ENCODE peak calls at places on chromosome 10, in four cellular contexts. A is HepG2, S is SK-N-SH, E is GM12878. M is an unnamed sample.

GRCh38 chr10:114208351-114208750 is 29.2 kb downstream of the TDRD1 start:
- DNase-seq in S (no peak), E (no peak), A (no peak), M (no peak)

GRCh38 chr10:9209105-9209798 is 1154.8 kb downstream of the GATA3 start:
- DNase-seq in A (peak; percentile 38), S (peak; percentile 63), E (peak; percentile 16), M (peak; percentile 38)

GRCh38 chr10:49204119-49204518 is 15.9 kb upstream of the TMEM273 start:
- DNase-seq in E (no peak), S (no peak), A (no peak), M (no peak)

GRCh38 chr10:75508239-75508813 is 76.9 kb downstream of the LRMDA start:
- DNase-seq in S (peak; percentile 67), E (no peak), A (no peak), M (no peak)

GRCh38 chr10:69636273-69636575 is 6.2 kb downstream of the FAM241B start:
- DNase-seq in E (no peak), A (no peak), S (no peak), M (no peak)

GRCh38 chr10:97916586-97916985 is 66.9 kb downstream of the GOLGA7B start:
- DNase-seq in S (no peak), A (no peak), E (no peak), M (no peak)

GRCh38 chr10:16242859-16243613 is 193.8 kb upstream of the PTER start:
- DNase-seq in E (no peak), A (no peak), S (no peak), M (no peak)

GRCh38 chr10:93124580-93125318 is 51.1 kb downstream of the CYP26A1 start:
- DNase-seq in E (peak; percentile 51), S (no peak), A (no peak), M (no peak)

GRCh38 chr10:19480296-19480695 is 335.9 kb upstream of the PLXDC2 start:
- DNase-seq in S (no peak), E (no peak), A (no peak), M (no peak)

GRCh38 chr10:89275383-89275782 is 23.8 kb upstream of the LIPA start:
- DNase-seq in A (no peak), S (no peak), E (no peak), M (no peak)

GRCh38 chr10:106913294-106913693 is 251.2 kb downstream of the SORCS1 start:
- DNase-seq in A (no peak), S (no peak), E (no peak), M (no peak)

GRCh38 chr10:69348824-69349541 is 67.7 kb downstream of the TACR2 start:
- DNase-seq in S (peak; percentile 64), E (no peak), A (no peak), M (peak; percentile 78)

GRCh38 chr10:110646417-110647135 is 2.4 kb downstream of the RBM20 start:
- DNase-seq in E (no peak), S (peak; percentile 19), A (no peak), M (no peak)

GRCh38 chr10:29980084-29980483 is 79.3 kb downstream of the JCAD start:
- DNase-seq in A (no peak), S (no peak), E (no peak), M (no peak)

GRCh38 chr10:115049318-115049717 is 43.8 kb upstream of the ATRNL1 start:
- DNase-seq in A (no peak), S (no peak), E (no peak), M (no peak)

GRCh38 chr10:12196531-12197211 is 683 bp downstream of the CDC123 start:
- DNase-seq in S (no peak), E (no peak), A (no peak), M (no peak)

GRCh38 chr10:35890061-35890969 is 248.2 kb upstream of the FZD8 start:
- DNase-seq in E (no peak), S (no peak), A (no peak), M (no peak)

GRCh38 chr10:95478935-95479334 is 82.2 kb downstream of the SORBS1 start:
- DNase-seq in S (no peak), A (no peak), E (no peak), M (no peak)

GRCh38 chr10:3372284-3372683 is 199.7 kb upstream of the PITRM1 start:
- DNase-seq in A (no peak), E (no peak), S (no peak), M (no peak)

GRCh38 chr10:17214991-17215781 is 12.9 kb upstream of the VIM start:
- DNase-seq in A (no peak), S (no peak), E (no peak), M (no peak)

GRCh38 chr10:7895699-7896090 is 77.4 kb downstream of the TAF3 start:
- DNase-seq in A (no peak), S (no peak), E (no peak), M (no peak)

GRCh38 chr10:60892571-60892970 is 51.4 kb downstream of the RHOBTB1 start:
- DNase-seq in A (no peak), E (no peak), S (no peak), M (no peak)

GRCh38 chr10:45235823-45236222 is 79.6 kb downstream of the OR13A1 start:
- DNase-seq in S (no peak), E (no peak), A (no peak), M (no peak)

GRCh38 chr10:80462986-80463741 is 9.1 kb downstream of the TSPAN14 start:
- DNase-seq in E (no peak), A (no peak), S (peak; percentile 59), M (no peak)

GRCh38 chr10:693506-693905 is 4.0 kb upstream of the DIP2C start:
- DNase-seq in S (no peak), E (no peak), A (no peak), M (no peak)

GRCh38 chr10:72719941-72720592 is 28.1 kb downstream of the MCU start:
- DNase-seq in A (no peak), E (no peak), S (no peak), M (no peak)

GRCh38 chr10:12633776-12634390 is 284.5 kb downstream of the CAMK1D start:
- DNase-seq in E (no peak), S (no peak), A (no peak), M (no peak)

GRCh38 chr10:8158439-8159071 is 104.1 kb downstream of the GATA3 start:
- DNase-seq in E (no peak), S (no peak), A (no peak), M (peak; percentile 11)

GRCh38 chr10:35413985-35414861 is 77.9 kb downstream of the CCNY start:
- DNase-seq in A (peak; percentile 46), S (no peak), E (no peak), M (no peak)

GRCh38 chr10:127906548-127907377 is at the start of gene PTPRE:
- DNase-seq in E (no peak), S (peak; percentile 96), A (no peak), M (peak; percentile 77)

GRCh38 chr10:103192089-103192450 is 1.0 kb downstream of the NT5C2 start:
- DNase-seq in S (peak; percentile 36), E (no peak), A (no peak), M (no peak)

GRCh38 chr10:1476106-1476803 is 261.1 kb downstream of the ADARB2 start:
- DNase-seq in S (no peak), A (no peak), E (no peak), M (no peak)

GRCh38 chr10:68284007-68284406 is 47.9 kb upstream of the HNRNPH3 start:
- DNase-seq in E (no peak), S (no peak), A (no peak), M (no peak)

GRCh38 chr10:31851216-31851615 is 77.4 kb downstream of the ARHGAP12 start:
- DNase-seq in E (no peak), A (no peak), S (no peak), M (no peak)

GRCh38 chr10:37856881-37857286 is 526 bp downstream of the ZNF248 start:
- DNase-seq in A (no peak), E (no peak), S (peak; percentile 41), M (no peak)

GRCh38 chr10:1025684-1026083 is at the start of gene IDI2:
- DNase-seq in S (no peak), A (no peak), E (no peak), M (no peak)

GRCh38 chr10:35608317-35608672 is 3.2 kb downstream of the GJD4 start:
- DNase-seq in S (no peak), E (no peak), A (no peak), M (no peak)

GRCh38 chr10:65614956-65615565 is 1310.8 kb upstream of the LRRTM3 start:
- DNase-seq in S (no peak), E (no peak), A (no peak), M (no peak)
- TF ChIP-seq PBX3 in S (no peak), E (no peak), A (no peak), M (no peak)

DNA sequence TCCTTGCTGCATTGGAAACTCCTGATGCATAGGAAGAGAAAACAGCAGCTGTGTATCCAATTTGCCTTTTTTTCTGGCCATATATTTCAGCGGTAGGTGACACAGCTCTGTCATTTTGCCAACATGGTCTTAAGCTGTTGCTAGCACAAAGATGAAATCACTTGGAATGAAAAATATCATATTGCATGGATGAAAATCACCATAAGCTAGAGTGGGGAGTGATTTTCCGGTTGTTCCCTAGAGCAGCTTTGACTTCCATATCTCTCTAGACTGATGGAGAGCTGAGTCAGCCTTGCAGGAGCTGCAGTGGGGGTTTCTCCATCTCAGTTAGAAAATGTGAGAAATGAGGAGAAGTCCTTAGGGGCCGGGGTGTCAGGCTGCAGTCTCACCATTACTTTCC is 38.3 kb upstream of the BTBD16 start:
- DNase-seq in E (no peak), S (no peak), A (no peak), M (no peak)
- TF ChIP-seq PBX3 in E (no peak), S (peak; percentile 56), A (no peak), M (no peak)

DNA sequence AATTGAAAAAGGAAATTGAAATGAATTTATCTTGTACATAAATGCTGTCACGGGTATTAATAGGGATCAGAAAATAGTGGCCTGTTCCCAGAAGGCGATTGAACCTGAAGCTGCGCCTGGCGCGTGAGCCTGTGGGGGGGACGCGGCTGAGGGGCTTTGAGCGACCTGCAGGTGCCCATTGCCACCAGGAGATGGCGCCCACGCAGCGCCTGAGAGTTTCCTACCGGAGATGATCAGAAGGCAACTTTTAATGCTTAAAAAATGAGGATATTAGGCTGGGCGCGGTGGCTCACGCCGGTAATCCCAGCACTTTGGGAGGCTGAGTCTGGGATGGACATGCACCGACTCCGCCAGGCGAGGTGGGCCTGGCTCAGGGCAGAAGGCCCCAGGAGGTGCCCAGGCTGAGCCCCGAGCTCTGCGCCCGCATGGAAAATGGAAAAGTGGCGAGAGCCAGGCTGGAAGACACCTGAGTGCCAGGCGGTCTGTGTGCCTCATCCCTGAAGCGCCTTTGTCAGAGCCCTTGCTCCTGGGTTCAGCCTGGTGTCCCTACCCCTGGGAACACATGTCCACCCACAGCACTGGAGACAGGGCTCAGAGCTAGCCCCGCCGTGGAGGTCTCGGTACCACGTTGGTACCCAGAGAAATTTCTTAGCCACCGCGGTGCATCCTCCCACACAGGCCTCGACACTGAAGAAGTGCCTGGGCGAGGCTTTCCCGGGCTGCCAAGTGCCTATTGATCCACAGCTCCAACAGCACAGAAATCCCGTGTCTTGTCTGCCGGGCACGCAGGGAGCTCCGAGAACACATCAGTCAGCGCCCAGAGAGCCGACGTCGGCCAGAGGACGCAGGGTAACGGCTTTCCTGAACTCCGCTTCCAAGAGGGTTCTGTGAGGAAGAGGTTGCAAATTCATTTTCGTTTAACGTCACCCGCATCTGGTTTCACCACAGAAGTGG is 117.4 kb downstream of the INPP5A start:
- DNase-seq in S (peak; percentile 95), E (no peak), A (peak; percentile 20), M (peak; percentile 86)
- TF ChIP-seq PBX3 in S (no peak), E (no peak), A (no peak), M (no peak)

DNA sequence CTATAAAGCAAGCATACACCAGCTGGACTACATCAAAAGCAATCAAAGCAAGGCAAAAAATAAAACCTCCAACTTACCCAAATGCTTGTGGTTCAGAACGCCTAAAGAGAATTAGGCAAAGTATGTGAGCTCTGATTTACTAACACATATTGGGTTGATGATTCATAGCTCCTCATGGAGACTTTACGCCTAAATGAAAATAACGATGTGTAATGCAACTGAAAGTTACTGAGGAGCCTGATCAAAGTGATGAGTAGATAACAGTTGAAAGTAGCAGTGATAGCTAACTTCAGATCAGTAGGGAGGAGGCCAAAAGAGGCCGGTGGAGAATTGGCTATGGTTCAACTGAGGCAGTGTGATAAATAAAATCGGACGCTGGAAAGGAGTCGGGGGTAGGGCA is 85.0 kb downstream of the MPP7 start:
- DNase-seq in S (no peak), E (no peak), A (no peak), M (no peak)
- TF ChIP-seq PBX3 in S (no peak), E (no peak), A (no peak), M (no peak)

M was measured in A549.